ENCODE peak calls at places on chromosomes 4 and X, in five cellular contexts. A, C, I, E and F are unnamed samples.

GRCh38 chr4:85318415-85318814 is 156.5 kb upstream of the ARHGAP24 start:
- DNase-seq in C (no peak), A (peak), E (no peak), I (no peak), F (no peak)

GRCh38 chrX:22944945-22945344 is 54.8 kb upstream of the DDX53 start:
- DNase-seq in A (no peak), I (no peak), C (no peak), E (no peak), F (no peak)

GRCh38 chr4:6916587-6917444 is 7.2 kb downstream of the TBC1D14 start:
- DNase-seq in A (no peak), I (no peak), C (no peak), E (no peak), F (no peak)

GRCh38 chr4:68416591-68416990 is 30.7 kb upstream of the TMPRSS11E start:
- DNase-seq in I (no peak), A (peak), E (no peak), C (no peak), F (no peak)

GRCh38 chr4:13059015-13059414 is 425.1 kb downstream of the RAB28 start:
- DNase-seq in A (no peak), C (no peak), I (no peak), E (no peak), F (no peak)

GRCh38 chr4:178812866-178813265 is 1370.6 kb upstream of the AGA start:
- DNase-seq in C (no peak), I (no peak), A (no peak), E (no peak), F (no peak)

GRCh38 chrX:48165246-48165645 is 31.3 kb downstream of the SSX5 start:
- DNase-seq in C (no peak), A (no peak), E (no peak), I (no peak), F (peak)

GRCh38 chr4:154807042-154807630 is 26.1 kb downstream of the RBM46 start:
- DNase-seq in I (no peak), C (peak), A (no peak), E (peak), F (no peak)

GRCh38 chr4:139655116-139655515 is 10.5 kb upstream of the MGST2 start:
- DNase-seq in A (no peak), I (peak), E (no peak), C (no peak), F (peak)

GRCh38 chr4:26484032-26484515 is 6.2 kb downstream of the CCKAR start:
- DNase-seq in E (no peak), A (no peak), I (no peak), C (no peak), F (no peak)

GRCh38 chr4:182143822-182144620 is 99.2 kb upstream of the TENM3 start:
- DNase-seq in E (no peak), I (no peak), C (peak), A (no peak), F (peak)